ENCODE peak calls at places on chromosomes 7 and 10, in nine cellular contexts. One of them, this sample, is unnamed.

GRCh38 chr7:156889089-156889488 is 3.9 kb downstream of the LMBR1 start:
- DNase-seq in right atrium auricular region: no peak
- DNase-seq in BJ: no peak
- DNase-seq in dorsolateral prefrontal cortex: no peak
- DNase-seq in prostate gland: no peak
- DNase-seq in CD8-positive, alpha-beta T cell: no peak
- DNase-seq in fibroblast of pulmonary artery: no peak
- DNase-seq in fibroblast of lung: peak
- DNase-seq in choroid plexus epithelial cell: peak
- DNase-seq in this sample: peak

GRCh38 chr7:79176859-79177477 is 276.5 kb downstream of the MAGI2 start:
- DNase-seq in dorsolateral prefrontal cortex: peak
- DNase-seq in CD8-positive, alpha-beta T cell: no peak
- DNase-seq in BJ: no peak
- DNase-seq in choroid plexus epithelial cell: peak
- DNase-seq in fibroblast of lung: peak
- DNase-seq in prostate gland: peak
- DNase-seq in right atrium auricular region: no peak
- DNase-seq in fibroblast of pulmonary artery: peak
- DNase-seq in this sample: peak

GRCh38 chr7:81385370-81385769 is 384.5 kb downstream of the HGF start:
- DNase-seq in right atrium auricular region: no peak
- DNase-seq in BJ: no peak
- DNase-seq in dorsolateral prefrontal cortex: no peak
- DNase-seq in fibroblast of lung: no peak
- DNase-seq in fibroblast of pulmonary artery: no peak
- DNase-seq in choroid plexus epithelial cell: no peak
- DNase-seq in prostate gland: no peak
- DNase-seq in CD8-positive, alpha-beta T cell: no peak
- DNase-seq in this sample: no peak

GRCh38 chr10:50561816-50562215 is 61.9 kb downstream of the SGMS1 start:
- DNase-seq in fibroblast of pulmonary artery: no peak
- DNase-seq in fibroblast of lung: peak
- DNase-seq in right atrium auricular region: no peak
- DNase-seq in CD8-positive, alpha-beta T cell: no peak
- DNase-seq in prostate gland: no peak
- DNase-seq in choroid plexus epithelial cell: peak
- DNase-seq in BJ: no peak
- DNase-seq in dorsolateral prefrontal cortex: no peak
- DNase-seq in this sample: no peak

GRCh38 chr10:30574423-30574796 is 55.1 kb downstream of the LYZL2 start:
- DNase-seq in prostate gland: no peak
- DNase-seq in choroid plexus epithelial cell: no peak
- DNase-seq in fibroblast of pulmonary artery: no peak
- DNase-seq in dorsolateral prefrontal cortex: no peak
- DNase-seq in CD8-positive, alpha-beta T cell: no peak
- DNase-seq in right atrium auricular region: no peak
- DNase-seq in fibroblast of lung: no peak
- DNase-seq in BJ: no peak
- DNase-seq in this sample: no peak

GRCh38 chr10:19817251-19818046 is 1.2 kb downstream of the PLXDC2 start:
- DNase-seq in prostate gland: peak
- DNase-seq in right atrium auricular region: no peak
- DNase-seq in fibroblast of pulmonary artery: no peak
- DNase-seq in choroid plexus epithelial cell: peak
- DNase-seq in dorsolateral prefrontal cortex: no peak
- DNase-seq in fibroblast of lung: peak
- DNase-seq in CD8-positive, alpha-beta T cell: no peak
- DNase-seq in BJ: no peak
- DNase-seq in this sample: no peak

GRCh38 chr10:46558141-46558410 is 1.6 kb upstream of the GPRIN2 start:
- DNase-seq in prostate gland: no peak
- DNase-seq in BJ: no peak
- DNase-seq in right atrium auricular region: no peak
- DNase-seq in fibroblast of pulmonary artery: no peak
- DNase-seq in fibroblast of lung: no peak
- DNase-seq in CD8-positive, alpha-beta T cell: peak
- DNase-seq in dorsolateral prefrontal cortex: no peak
- DNase-seq in choroid plexus epithelial cell: no peak
- DNase-seq in this sample: no peak

GRCh38 chr7:110375068-110375467 is 715.9 kb upstream of the LRRN3 start:
- DNase-seq in BJ: no peak
- DNase-seq in choroid plexus epithelial cell: no peak
- DNase-seq in fibroblast of pulmonary artery: no peak
- DNase-seq in right atrium auricular region: no peak
- DNase-seq in fibroblast of lung: no peak
- DNase-seq in prostate gland: no peak
- DNase-seq in CD8-positive, alpha-beta T cell: no peak
- DNase-seq in dorsolateral prefrontal cortex: no peak
- DNase-seq in this sample: no peak

GRCh38 chr10:96090463-96090800 is 39.7 kb upstream of the ZNF518A start:
- DNase-seq in prostate gland: no peak
- DNase-seq in right atrium auricular region: no peak
- DNase-seq in CD8-positive, alpha-beta T cell: no peak
- DNase-seq in BJ: no peak
- DNase-seq in fibroblast of pulmonary artery: no peak
- DNase-seq in fibroblast of lung: no peak
- DNase-seq in choroid plexus epithelial cell: no peak
- DNase-seq in dorsolateral prefrontal cortex: peak
- DNase-seq in this sample: no peak

GRCh38 chr10:105347487-105347886 is 706.4 kb downstream of the SORCS3 start:
- DNase-seq in fibroblast of pulmonary artery: peak
- DNase-seq in CD8-positive, alpha-beta T cell: no peak
- DNase-seq in right atrium auricular region: no peak
- DNase-seq in prostate gland: no peak
- DNase-seq in BJ: no peak
- DNase-seq in choroid plexus epithelial cell: no peak
- DNase-seq in fibroblast of lung: no peak
- DNase-seq in dorsolateral prefrontal cortex: no peak
- DNase-seq in this sample: no peak
- H3K4me3 ChIP-seq in fibroblast of pulmonary artery: no peak
- H3K4me3 ChIP-seq in CD8-positive, alpha-beta T cell: no peak
- H3K4me3 ChIP-seq in right atrium auricular region: no peak
- H3K4me3 ChIP-seq in prostate gland: no peak
- H3K4me3 ChIP-seq in BJ: no peak
- H3K4me3 ChIP-seq in choroid plexus epithelial cell: no peak
- H3K4me3 ChIP-seq in fibroblast of lung: no peak
- H3K4me3 ChIP-seq in dorsolateral prefrontal cortex: no peak
- H3K4me3 ChIP-seq in this sample: no peak

GRCh38 chr10:97876387-97876786 is 26.7 kb downstream of the GOLGA7B start:
- DNase-seq in right atrium auricular region: no peak
- DNase-seq in CD8-positive, alpha-beta T cell: no peak
- DNase-seq in fibroblast of pulmonary artery: no peak
- DNase-seq in choroid plexus epithelial cell: no peak
- DNase-seq in dorsolateral prefrontal cortex: no peak
- DNase-seq in fibroblast of lung: no peak
- DNase-seq in prostate gland: no peak
- DNase-seq in BJ: no peak
- DNase-seq in this sample: no peak
- TF ChIP-seq CTCF in right atrium auricular region: no peak
- TF ChIP-seq CTCF in CD8-positive, alpha-beta T cell: no peak
- TF ChIP-seq CTCF in fibroblast of pulmonary artery: no peak
- TF ChIP-seq CTCF in choroid plexus epithelial cell: no peak
- TF ChIP-seq CTCF in dorsolateral prefrontal cortex: no peak
- TF ChIP-seq CTCF in fibroblast of lung: no peak
- TF ChIP-seq CTCF in prostate gland: no peak
- TF ChIP-seq CTCF in BJ: no peak
- TF ChIP-seq CTCF in this sample: no peak

GRCh38 chr10:90051474-90051873 is 350.1 kb downstream of the KIF20B start:
- DNase-seq in BJ: no peak
- DNase-seq in prostate gland: no peak
- DNase-seq in choroid plexus epithelial cell: no peak
- DNase-seq in dorsolateral prefrontal cortex: no peak
- DNase-seq in CD8-positive, alpha-beta T cell: no peak
- DNase-seq in right atrium auricular region: no peak
- DNase-seq in fibroblast of pulmonary artery: no peak
- DNase-seq in fibroblast of lung: no peak
- DNase-seq in this sample: no peak
- H3K4me3 ChIP-seq in BJ: no peak
- H3K4me3 ChIP-seq in prostate gland: no peak
- H3K4me3 ChIP-seq in choroid plexus epithelial cell: no peak
- H3K4me3 ChIP-seq in dorsolateral prefrontal cortex: no peak
- H3K4me3 ChIP-seq in CD8-positive, alpha-beta T cell: no peak
- H3K4me3 ChIP-seq in right atrium auricular region: no peak
- H3K4me3 ChIP-seq in fibroblast of pulmonary artery: no peak
- H3K4me3 ChIP-seq in fibroblast of lung: no peak
- H3K4me3 ChIP-seq in this sample: no peak

GRCh38 chr10:13485623-13486022 is 43.2 kb downstream of the BEND7 start:
- DNase-seq in right atrium auricular region: no peak
- DNase-seq in fibroblast of pulmonary artery: peak
- DNase-seq in prostate gland: no peak
- DNase-seq in BJ: no peak
- DNase-seq in CD8-positive, alpha-beta T cell: no peak
- DNase-seq in fibroblast of lung: peak
- DNase-seq in dorsolateral prefrontal cortex: no peak
- DNase-seq in choroid plexus epithelial cell: peak
- DNase-seq in this sample: no peak
- TF ChIP-seq CTCF in right atrium auricular region: peak
- TF ChIP-seq CTCF in fibroblast of pulmonary artery: peak
- TF ChIP-seq CTCF in prostate gland: no peak
- TF ChIP-seq CTCF in BJ: peak
- TF ChIP-seq CTCF in CD8-positive, alpha-beta T cell: no peak
- TF ChIP-seq CTCF in fibroblast of lung: peak
- TF ChIP-seq CTCF in dorsolateral prefrontal cortex: no peak
- TF ChIP-seq CTCF in choroid plexus epithelial cell: peak
- TF ChIP-seq CTCF in this sample: peak

GRCh38 chr10:22438714-22439113 is 93.4 kb downstream of the SPAG6 start:
- DNase-seq in CD8-positive, alpha-beta T cell: no peak
- DNase-seq in fibroblast of lung: no peak
- DNase-seq in dorsolateral prefrontal cortex: no peak
- DNase-seq in BJ: no peak
- DNase-seq in choroid plexus epithelial cell: no peak
- DNase-seq in right atrium auricular region: no peak
- DNase-seq in prostate gland: no peak
- DNase-seq in fibroblast of pulmonary artery: no peak
- DNase-seq in this sample: no peak
- H3K4me3 ChIP-seq in CD8-positive, alpha-beta T cell: no peak
- H3K4me3 ChIP-seq in fibroblast of lung: peak
- H3K4me3 ChIP-seq in dorsolateral prefrontal cortex: peak
- H3K4me3 ChIP-seq in BJ: no peak
- H3K4me3 ChIP-seq in choroid plexus epithelial cell: no peak
- H3K4me3 ChIP-seq in right atrium auricular region: no peak
- H3K4me3 ChIP-seq in prostate gland: no peak
- H3K4me3 ChIP-seq in fibroblast of pulmonary artery: peak
- H3K4me3 ChIP-seq in this sample: peak

GRCh38 chr10:87559392-87559791 is 54.7 kb downstream of the MINPP1 start:
- DNase-seq in dorsolateral prefrontal cortex: no peak
- DNase-seq in BJ: no peak
- DNase-seq in prostate gland: no peak
- DNase-seq in CD8-positive, alpha-beta T cell: no peak
- DNase-seq in fibroblast of pulmonary artery: no peak
- DNase-seq in fibroblast of lung: no peak
- DNase-seq in choroid plexus epithelial cell: no peak
- DNase-seq in right atrium auricular region: no peak
- DNase-seq in this sample: no peak
- TF ChIP-seq CTCF in dorsolateral prefrontal cortex: no peak
- TF ChIP-seq CTCF in BJ: no peak
- TF ChIP-seq CTCF in prostate gland: no peak
- TF ChIP-seq CTCF in CD8-positive, alpha-beta T cell: no peak
- TF ChIP-seq CTCF in fibroblast of pulmonary artery: no peak
- TF ChIP-seq CTCF in fibroblast of lung: no peak
- TF ChIP-seq CTCF in choroid plexus epithelial cell: no peak
- TF ChIP-seq CTCF in right atrium auricular region: no peak
- TF ChIP-seq CTCF in this sample: no peak

GRCh38 chr7:23373151-23374004 is 74.2 kb downstream of the MALSU1 start:
- DNase-seq in CD8-positive, alpha-beta T cell: no peak
- DNase-seq in prostate gland: no peak
- DNase-seq in choroid plexus epithelial cell: no peak
- DNase-seq in dorsolateral prefrontal cortex: no peak
- DNase-seq in fibroblast of pulmonary artery: peak
- DNase-seq in right atrium auricular region: no peak
- DNase-seq in fibroblast of lung: peak
- DNase-seq in BJ: no peak
- DNase-seq in this sample: no peak
- H3K4me3 ChIP-seq in CD8-positive, alpha-beta T cell: no peak
- H3K4me3 ChIP-seq in prostate gland: no peak
- H3K4me3 ChIP-seq in choroid plexus epithelial cell: no peak
- H3K4me3 ChIP-seq in dorsolateral prefrontal cortex: no peak
- H3K4me3 ChIP-seq in fibroblast of pulmonary artery: no peak
- H3K4me3 ChIP-seq in right atrium auricular region: no peak
- H3K4me3 ChIP-seq in fibroblast of lung: no peak
- H3K4me3 ChIP-seq in BJ: no peak
- H3K4me3 ChIP-seq in this sample: no peak

GRCh38 chr10:14510346-14510745 is 179.6 kb upstream of the FRMD4A start:
- DNase-seq in prostate gland: no peak
- DNase-seq in BJ: no peak
- DNase-seq in fibroblast of pulmonary artery: no peak
- DNase-seq in right atrium auricular region: no peak
- DNase-seq in choroid plexus epithelial cell: no peak
- DNase-seq in dorsolateral prefrontal cortex: no peak
- DNase-seq in fibroblast of lung: no peak
- DNase-seq in CD8-positive, alpha-beta T cell: no peak
- DNase-seq in this sample: no peak
- TF ChIP-seq CTCF in prostate gland: no peak
- TF ChIP-seq CTCF in BJ: no peak
- TF ChIP-seq CTCF in fibroblast of pulmonary artery: no peak
- TF ChIP-seq CTCF in right atrium auricular region: no peak
- TF ChIP-seq CTCF in choroid plexus epithelial cell: no peak
- TF ChIP-seq CTCF in dorsolateral prefrontal cortex: no peak
- TF ChIP-seq CTCF in fibroblast of lung: no peak
- TF ChIP-seq CTCF in CD8-positive, alpha-beta T cell: no peak
- TF ChIP-seq CTCF in this sample: no peak

DNA sequence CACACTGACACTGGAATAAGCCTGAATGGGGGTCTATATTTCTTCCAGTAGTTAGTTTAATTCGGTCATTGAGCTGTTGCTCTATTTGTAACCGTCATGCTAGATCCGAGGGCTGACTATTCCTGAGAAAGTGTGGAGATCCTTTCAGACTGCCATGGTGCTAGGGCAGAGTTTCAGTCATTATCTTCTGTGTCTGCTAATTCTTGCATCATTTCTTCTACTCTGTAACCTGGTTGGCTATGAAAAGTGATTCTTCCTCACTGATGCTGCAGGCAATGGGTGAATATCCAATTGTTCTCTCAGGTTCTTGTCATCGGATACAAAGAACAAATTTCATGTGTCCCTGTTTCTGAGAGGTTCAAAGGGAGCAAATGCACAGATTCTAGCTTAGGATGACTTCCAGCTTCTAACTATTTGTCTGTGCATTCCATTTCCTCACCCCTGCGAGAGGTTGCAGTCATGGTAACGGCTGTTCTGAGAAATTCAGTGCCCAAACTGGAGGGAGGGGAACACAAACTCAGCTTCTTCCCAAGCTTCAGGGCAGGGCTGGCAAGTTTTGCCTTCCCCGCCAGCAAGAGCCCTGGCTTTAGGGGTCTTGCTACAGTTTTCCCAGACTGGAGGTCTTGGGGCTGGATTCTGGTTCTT is 11.0 kb downstream of the FAS start:
- DNase-seq in right atrium auricular region: no peak
- DNase-seq in fibroblast of lung: peak
- DNase-seq in CD8-positive, alpha-beta T cell: no peak
- DNase-seq in fibroblast of pulmonary artery: peak
- DNase-seq in dorsolateral prefrontal cortex: no peak
- DNase-seq in prostate gland: no peak
- DNase-seq in choroid plexus epithelial cell: peak
- DNase-seq in BJ: no peak
- DNase-seq in this sample: peak
- H3K4me3 ChIP-seq in right atrium auricular region: no peak
- H3K4me3 ChIP-seq in fibroblast of lung: no peak
- H3K4me3 ChIP-seq in CD8-positive, alpha-beta T cell: no peak
- H3K4me3 ChIP-seq in fibroblast of pulmonary artery: no peak
- H3K4me3 ChIP-seq in dorsolateral prefrontal cortex: no peak
- H3K4me3 ChIP-seq in prostate gland: no peak
- H3K4me3 ChIP-seq in choroid plexus epithelial cell: no peak
- H3K4me3 ChIP-seq in BJ: no peak
- H3K4me3 ChIP-seq in this sample: no peak